ENCODE peak calls at places on chromosomes 11 and 22, in seven cellular contexts. E is coronary artery, T is fibroblast of mammary gland, M is GM23338, Q is neural crest cell, V is H1, O is RWPE1. I is an unnamed sample.

GRCh38 chr11:98589975-98590374 is 430.8 kb upstream of the CNTN5 start:
- DNase-seq in E (no peak), T (no peak), M (no peak), Q (no peak), V (no peak), O (no peak), I (no peak)

GRCh38 chr22:47337161-47337621 is 574.7 kb downstream of the TBC1D22A start:
- DNase-seq in E (no peak), T (peak; percentile 47), M (no peak), Q (no peak), V (no peak), O (peak; percentile 59), I (no peak)

GRCh38 chr11:106986261-106986660 is 32.0 kb downstream of the GUCY1A2 start:
- DNase-seq in E (no peak), T (peak; percentile 75), M (no peak), Q (no peak), V (no peak), O (peak; percentile 8), I (no peak)

GRCh38 chr22:47048123-47049077 is 285.9 kb downstream of the TBC1D22A start:
- DNase-seq in E (no peak), T (no peak), M (no peak), Q (no peak), V (no peak), O (no peak), I (no peak)

GRCh38 chr22:46767249-46767985 is 5.0 kb downstream of the TBC1D22A start:
- DNase-seq in E (no peak), T (no peak), M (no peak), Q (no peak), V (no peak), O (no peak), I (no peak)

GRCh38 chr11:4164884-4165590 is 70.4 kb downstream of the RRM1 start:
- DNase-seq in E (no peak), T (no peak), M (no peak), Q (no peak), V (no peak), O (no peak), I (no peak)

GRCh38 chr11:75214411-75214821 is 26.2 kb upstream of the TPBGL start:
- DNase-seq in E (no peak), T (peak; percentile 75), M (peak; percentile 99), Q (peak; percentile 96), V (peak; percentile 94), O (peak; percentile 77), I (peak; percentile 93)

GRCh38 chr11:10655931-10656576 is 37.5 kb downstream of the IRAG1 start:
- DNase-seq in E (no peak), T (no peak), M (no peak), Q (no peak), V (no peak), O (no peak), I (no peak)

GRCh38 chr11:32178692-32179091 is 87.8 kb downstream of the RCN1 start:
- DNase-seq in E (peak; percentile 50), T (no peak), M (no peak), Q (no peak), V (no peak), O (no peak), I (no peak)

GRCh38 chr11:10674991-10675440 is 18.5 kb downstream of the IRAG1 start:
- DNase-seq in E (peak; percentile 90), T (no peak), M (peak; percentile 34), Q (no peak), V (no peak), O (no peak), I (peak; percentile 46)

GRCh38 chr11:133355095-133355494 is 177.2 kb downstream of the OPCML start:
- DNase-seq in E (no peak), T (no peak), M (no peak), Q (no peak), V (no peak), O (no peak), I (no peak)

GRCh38 chr11:2539761-2540520 is 95.1 kb downstream of the KCNQ1 start:
- DNase-seq in E (peak; percentile 57), T (no peak), M (no peak), Q (no peak), V (no peak), O (no peak), I (no peak)

GRCh38 chr11:115933564-115933963 is 429.3 kb upstream of the CADM1 start:
- DNase-seq in E (no peak), T (no peak), M (no peak), Q (no peak), V (no peak), O (no peak), I (no peak)

GRCh38 chr11:98967005-98967404 is 53.7 kb upstream of the CNTN5 start:
- DNase-seq in E (no peak), T (no peak), M (no peak), Q (no peak), V (no peak), O (no peak), I (no peak)

GRCh38 chr11:13954591-13954990 is 7.9 kb upstream of the SPON1 start:
- DNase-seq in E (no peak), T (no peak), M (no peak), Q (no peak), V (no peak), O (no peak), I (no peak)

GRCh38 chr11:122306776-122307479 is 190.9 kb upstream of the BLID start:
- DNase-seq in E (no peak), T (no peak), M (peak; percentile 88), Q (no peak), V (no peak), O (no peak), I (no peak)

GRCh38 chr11:62020661-62021060 is 53.2 kb upstream of the FTH1 start:
- DNase-seq in E (no peak), T (peak; percentile 37), M (no peak), Q (no peak), V (no peak), O (no peak), I (no peak)

GRCh38 chr22:49659924-49660315 is 167.8 kb downstream of the BRD1 start:
- DNase-seq in E (peak; percentile 70), T (no peak), M (no peak), Q (no peak), V (no peak), O (no peak), I (no peak)

GRCh38 chr22:41746563-41747400 is 47.5 kb downstream of the MEI1 start:
- DNase-seq in E (no peak), T (peak; percentile 87), M (peak; percentile 93), Q (peak; percentile 67), V (peak; percentile 77), O (peak; percentile 50), I (peak; percentile 87)

GRCh38 chr22:44793506-44794225 is 41.3 kb downstream of the ARHGAP8 start:
- DNase-seq in E (no peak), T (no peak), M (no peak), Q (no peak), V (no peak), O (no peak), I (no peak)
- TF ChIP-seq CTCF in E (no peak), T (no peak), M (no peak), Q (no peak), V (no peak), O (no peak), I (no peak)

GRCh38 chr11:65538232-65538914 is 13.5 kb downstream of the SCYL1 start:
- DNase-seq in E (peak; percentile 70), T (no peak), M (peak; percentile 39), Q (no peak), V (no peak), O (no peak), I (no peak)

GRCh38 chr11:65541093-65542010 is 16.5 kb downstream of the SCYL1 start:
- DNase-seq in E (peak; percentile 74), T (no peak), M (no peak), Q (no peak), V (no peak), O (no peak), I (no peak)

GRCh38 chr11:65540290-65541092 is 15.6 kb downstream of the SCYL1 start:
- DNase-seq in E (peak; percentile 96), T (peak; percentile 81), M (peak; percentile 96), Q (peak; percentile 71), V (peak; percentile 98), O (peak; percentile 95), I (peak; percentile 97)

GRCh38 chr11:65538915-65539374 is 14.1 kb downstream of the SCYL1 start:
- DNase-seq in E (peak; percentile 74), T (no peak), M (peak; percentile 78), Q (peak; percentile 31), V (peak; percentile 71), O (no peak), I (no peak)

GRCh38 chr11:65539401-65540289 is 14.8 kb downstream of the SCYL1 start:
- DNase-seq in E (peak; percentile 78), T (no peak), M (peak; percentile 79), Q (peak; percentile 17), V (peak; percentile 89), O (peak; percentile 80), I (no peak)
- TF ChIP-seq CTCF in E (peak; percentile 44), T (no peak), M (no peak), Q (no peak), V (no peak), O (no peak), I (no peak)

GRCh38 chr11:105642870-105643269 is 33.0 kb downstream of the GRIA4 start:
- DNase-seq in E (no peak), T (no peak), M (no peak), Q (no peak), V (no peak), O (no peak), I (no peak)

GRCh38 chr11:105647780-105648179 is 37.9 kb downstream of the GRIA4 start:
- DNase-seq in E (no peak), T (no peak), M (no peak), Q (no peak), V (no peak), O (no peak), I (no peak)

DNA sequence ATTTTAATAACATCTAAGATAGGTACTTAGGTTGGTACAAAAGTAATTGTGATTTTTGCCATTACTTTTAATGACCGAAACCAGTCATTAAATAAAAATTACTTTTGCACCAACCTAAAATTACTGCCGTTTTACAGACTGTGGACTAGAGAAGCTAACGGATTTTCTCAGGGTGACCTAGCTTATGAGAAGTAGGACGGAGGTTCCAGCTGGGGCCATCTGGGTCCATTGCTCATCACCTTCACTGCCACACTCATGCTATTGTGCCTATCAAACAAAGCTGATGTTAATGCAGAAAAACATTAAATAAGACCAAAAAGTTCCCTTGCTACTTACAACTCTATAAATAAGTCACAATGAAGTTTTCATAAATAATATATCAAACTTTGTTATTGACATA is 38.9 kb downstream of the GRIA4 start:
- DNase-seq in E (no peak), T (no peak), M (no peak), Q (no peak), V (no peak), O (no peak), I (no peak)
- TF ChIP-seq CTCF in E (no peak), T (no peak), M (no peak), Q (no peak), V (no peak), O (no peak), I (no peak)

GRCh38 chr11:70068950-70069349 is 9.2 kb upstream of the ANO1 start:
- DNase-seq in E (peak; percentile 65), T (no peak), M (no peak), Q (no peak), V (peak; percentile 39), O (no peak), I (peak; percentile 67)

GRCh38 chr11:70068345-70068744 is 9.8 kb upstream of the ANO1 start:
- DNase-seq in E (peak; percentile 33), T (no peak), M (no peak), Q (no peak), V (no peak), O (no peak), I (peak; percentile 48)

GRCh38 chr11:70067036-70067435 is 11.1 kb upstream of the ANO1 start:
- DNase-seq in E (no peak), T (no peak), M (no peak), Q (no peak), V (peak; percentile 27), O (no peak), I (peak; percentile 64)

GRCh38 chr11:70066628-70067027 is 11.5 kb upstream of the ANO1 start:
- DNase-seq in E (peak; percentile 70), T (no peak), M (no peak), Q (no peak), V (no peak), O (no peak), I (peak; percentile 82)

GRCh38 chr11:70067591-70068341 is 10.4 kb upstream of the ANO1 start:
- DNase-seq in E (peak; percentile 64), T (no peak), M (peak; percentile 66), Q (peak; percentile 28), V (peak; percentile 50), O (peak; percentile 44), I (peak; percentile 71)
- TF ChIP-seq CTCF in E (no peak), T (no peak), M (peak; percentile 31), Q (no peak), V (no peak), O (no peak), I (no peak)

I was measured in osteocyte.